ENCODE peak calls at places on chromosome 2, in four cellular contexts. N, M, I and X are unnamed samples.

GRCh38 chr2:20635698-20636584 is 15.0 kb downstream of the HS1BP3 start:
- DNase-seq in N (peak), I (peak), M (peak), X (peak)

GRCh38 chr2:2837768-2838547 is 506.9 kb upstream of the MYT1L start:
- DNase-seq in I (peak), N (no peak), M (no peak), X (no peak)

GRCh38 chr2:102304711-102305591 is 6.4 kb upstream of the IL1RL1 start:
- DNase-seq in M (no peak), I (no peak), N (no peak), X (no peak)

GRCh38 chr2:75311993-75312392 is 112.7 kb upstream of the TACR1 start:
- DNase-seq in M (peak), N (no peak), I (peak), X (peak)

GRCh38 chr2:240595381-240596079 is 9.0 kb downstream of the CAPN10 start:
- DNase-seq in N (no peak), M (peak), I (peak), X (peak)

GRCh38 chr2:105784577-105784976 is 39.9 kb downstream of the NCK2 start:
- DNase-seq in I (no peak), M (no peak), N (no peak), X (no peak)

GRCh38 chr2:30026091-30027055 is 105.0 kb upstream of the ALK start:
- DNase-seq in M (peak), N (peak), I (peak), X (peak)

GRCh38 chr2:71878626-71879508 is 268.8 kb downstream of the CYP26B1 start:
- DNase-seq in N (no peak), M (no peak), I (no peak), X (no peak)

GRCh38 chr2:36352711-36353110 is 2.9 kb upstream of the CRIM1 start:
- DNase-seq in M (no peak), I (peak), N (peak), X (no peak)

GRCh38 chr2:98464772-98465310 is 20.2 kb downstream of the INPP4A start:
- DNase-seq in N (no peak), M (no peak), I (peak), X (no peak)

GRCh38 chr2:119846021-119846420 is 86.3 kb downstream of the PTPN4 start:
- DNase-seq in M (no peak), I (no peak), N (no peak), X (no peak)

GRCh38 chr2:3725458-3726250 is 22.3 kb downstream of the DCDC2C start:
- DNase-seq in M (no peak), N (no peak), I (no peak), X (no peak)

GRCh38 chr2:27489118-27489497 is 435 bp downstream of the IFT172 start:
- DNase-seq in M (no peak), I (peak), N (peak), X (no peak)

GRCh38 chr2:120823551-120823950 is 87.9 kb downstream of the GLI2 start:
- DNase-seq in M (no peak), N (no peak), I (no peak), X (no peak)

GRCh38 chr2:46845542-46846453 is 69.8 kb downstream of the MCFD2 start:
- DNase-seq in M (no peak), N (no peak), I (no peak), X (no peak)

GRCh38 chr2:45962522-45962921 is 311.0 kb downstream of the PRKCE start:
- DNase-seq in I (no peak), N (peak), M (no peak), X (no peak)

GRCh38 chr2:85231242-85231805 is 96.5 kb downstream of the TGOLN2 start:
- DNase-seq in N (no peak), M (no peak), I (peak), X (peak)

GRCh38 chr2:239609583-239610310 is 208.9 kb upstream of the HDAC4 start:
- DNase-seq in M (no peak), N (no peak), I (no peak), X (peak)

GRCh38 chr2:101330253-101330921 is 21.9 kb upstream of the RNF149 start:
- DNase-seq in N (no peak), M (no peak), I (peak), X (peak)

GRCh38 chr2:105517814-105518705 is 119.2 kb upstream of the FHL2 start:
- DNase-seq in I (no peak), M (no peak), N (no peak), X (no peak)

GRCh38 chr2:231228974-231229373 is 30.5 kb downstream of the ARMC9 start:
- DNase-seq in I (peak), M (no peak), N (no peak), X (no peak)

GRCh38 chr2:44335806-44336538 is 25.3 kb downstream of the PREPL start:
- DNase-seq in M (no peak), I (no peak), N (peak), X (no peak)

GRCh38 chr2:48092846-48093498 is 186.7 kb upstream of the FBXO11 start:
- DNase-seq in M (no peak), N (peak), I (no peak), X (no peak)

GRCh38 chr2:18671363-18671762 is 82.0 kb upstream of the NT5C1B start:
- DNase-seq in I (no peak), M (no peak), N (no peak), X (no peak)

GRCh38 chr2:54672587-54673456 is 50.6 kb upstream of the EML6 start:
- DNase-seq in M (peak), I (no peak), N (no peak), X (no peak)

GRCh38 chr2:1871171-1871570 is 126.9 kb upstream of the PXDN start:
- DNase-seq in M (no peak), I (no peak), N (no peak), X (no peak)

GRCh38 chr2:229343661-229344060 is 72.6 kb upstream of the PID1 start:
- DNase-seq in N (no peak), I (no peak), M (no peak), X (no peak)

GRCh38 chr2:148546270-148546669 is 98.3 kb upstream of the EPC2 start:
- DNase-seq in I (no peak), M (no peak), N (no peak), X (no peak)

GRCh38 chr2:145184741-145185671 is 665.1 kb upstream of the ZEB2 start:
- DNase-seq in N (peak), I (no peak), M (no peak), X (no peak)

GRCh38 chr2:172423120-172423519 is 4.3 kb upstream of the ITGA6 start:
- DNase-seq in M (no peak), I (no peak), N (no peak), X (no peak)

GRCh38 chr2:172415759-172416158 is 11.6 kb upstream of the ITGA6 start:
- DNase-seq in N (no peak), I (no peak), M (no peak), X (no peak)

GRCh38 chr2:172425336-172425735 is 2.0 kb upstream of the ITGA6 start:
- DNase-seq in M (no peak), N (no peak), I (no peak), X (no peak)

GRCh38 chr2:172416447-172417058 is 10.8 kb upstream of the ITGA6 start:
- DNase-seq in I (no peak), N (no peak), M (no peak), X (no peak)

GRCh38 chr2:172420096-172420671 is 7.2 kb upstream of the ITGA6 start:
- DNase-seq in M (no peak), N (no peak), I (no peak), X (no peak)
- H3K9ac ChIP-seq in M (no peak), N (no peak), I (no peak), X (no peak)

GRCh38 chr2:96427169-96427568 is 78.0 kb downstream of the NEURL3 start:
- DNase-seq in I (no peak), N (no peak), M (no peak), X (no peak)
- H3K56ac ChIP-seq in I (no peak), N (no peak), M (no peak), X (no peak)

GRCh38 chr2:237689569-237690131 is 62.3 kb downstream of the LRRFIP1 start:
- DNase-seq in M (no peak), I (no peak), N (no peak), X (no peak)
- H4K8ac ChIP-seq in M (no peak), I (no peak), N (no peak), X (no peak)

DNA sequence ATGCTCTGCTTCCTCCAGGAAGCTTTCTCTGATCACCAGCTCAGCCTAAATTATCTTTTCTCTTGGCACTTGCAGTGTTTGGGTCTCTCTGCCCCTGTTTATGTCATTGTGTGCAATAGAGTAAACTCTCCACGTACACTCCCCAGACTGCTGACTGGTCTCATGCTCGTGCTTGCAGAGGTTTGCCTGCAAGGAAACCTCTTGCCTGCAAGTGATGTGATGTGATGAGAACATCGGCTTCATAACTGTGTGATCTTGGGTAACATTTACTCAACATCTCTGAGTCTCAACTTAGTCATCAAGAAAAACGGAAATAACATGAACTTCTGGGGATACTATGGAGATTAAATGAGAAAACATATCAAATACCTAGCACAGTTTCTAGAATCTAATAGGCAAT is 92.3 kb downstream of the BIN1 start:
- DNase-seq in M (no peak), I (no peak), N (peak), X (no peak)
- H3K9ac ChIP-seq in M (no peak), I (no peak), N (no peak), X (no peak)

GRCh38 chr2:127155901-127156300 is 48.9 kb upstream of the BIN1 start:
- DNase-seq in I (no peak), N (peak), M (no peak), X (no peak)

GRCh38 chr2:127154985-127155650 is 48.2 kb upstream of the BIN1 start:
- DNase-seq in N (peak), M (no peak), I (no peak), X (no peak)

GRCh38 chr2:127153691-127154158 is 46.8 kb upstream of the BIN1 start:
- DNase-seq in N (peak), I (peak), M (no peak), X (no peak)

GRCh38 chr2:127157114-127157513 is 50.2 kb upstream of the BIN1 start:
- DNase-seq in I (no peak), M (no peak), N (no peak), X (no peak)

DNA sequence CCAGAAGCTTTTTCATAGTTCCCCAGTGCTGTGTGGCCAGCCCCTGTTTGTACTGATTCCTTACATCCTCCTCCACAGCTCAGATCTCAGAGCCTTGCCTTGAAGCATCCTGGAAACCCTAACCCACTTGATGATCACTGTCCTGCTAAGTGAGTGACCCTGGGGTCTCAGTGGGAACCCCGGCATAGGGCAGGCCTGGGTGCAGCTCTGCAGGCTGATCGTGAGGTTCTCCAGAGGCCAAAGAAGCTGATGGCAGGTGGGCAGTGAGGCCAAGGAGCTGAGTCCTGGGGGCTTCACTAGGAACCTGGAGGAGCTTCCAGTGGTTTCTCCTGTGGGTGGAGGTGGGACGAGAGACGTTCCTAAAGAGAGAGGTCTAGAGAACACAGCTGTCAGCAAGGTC is 47.4 kb upstream of the BIN1 start:
- DNase-seq in M (no peak), I (no peak), N (no peak), X (no peak)
- H3K56ac ChIP-seq in M (no peak), I (no peak), N (no peak), X (no peak)

GRCh38 chr2:65658253-65658652 is 225.9 kb upstream of the SPRED2 start:
- DNase-seq in I (no peak), N (no peak), M (no peak), X (no peak)
- H4K8ac ChIP-seq in I (no peak), N (no peak), M (no peak), X (no peak)

GRCh38 chr2:66571873-66572272 is 136.9 kb downstream of the MEIS1 start:
- DNase-seq in N (peak), M (no peak), I (peak), X (no peak)

GRCh38 chr2:66569321-66569851 is 134.5 kb downstream of the MEIS1 start:
- DNase-seq in M (no peak), I (peak), N (peak), X (no peak)

GRCh38 chr2:66568650-66569300 is 133.8 kb downstream of the MEIS1 start:
- DNase-seq in N (no peak), I (no peak), M (no peak), X (no peak)

GRCh38 chr2:66569974-66570373 is 135.0 kb downstream of the MEIS1 start:
- DNase-seq in N (no peak), I (peak), M (no peak), X (no peak)

GRCh38 chr2:66570471-66570870 is 135.5 kb downstream of the MEIS1 start:
- DNase-seq in I (no peak), N (no peak), M (no peak), X (no peak)
- H3K9ac ChIP-seq in I (no peak), N (no peak), M (no peak), X (no peak)

GRCh38 chr2:11100976-11101375 is 54.3 kb upstream of the SLC66A3 start:
- DNase-seq in M (no peak), N (no peak), I (no peak), X (no peak)
- H3K56ac ChIP-seq in M (no peak), N (no peak), I (no peak), X (no peak)

DNA sequence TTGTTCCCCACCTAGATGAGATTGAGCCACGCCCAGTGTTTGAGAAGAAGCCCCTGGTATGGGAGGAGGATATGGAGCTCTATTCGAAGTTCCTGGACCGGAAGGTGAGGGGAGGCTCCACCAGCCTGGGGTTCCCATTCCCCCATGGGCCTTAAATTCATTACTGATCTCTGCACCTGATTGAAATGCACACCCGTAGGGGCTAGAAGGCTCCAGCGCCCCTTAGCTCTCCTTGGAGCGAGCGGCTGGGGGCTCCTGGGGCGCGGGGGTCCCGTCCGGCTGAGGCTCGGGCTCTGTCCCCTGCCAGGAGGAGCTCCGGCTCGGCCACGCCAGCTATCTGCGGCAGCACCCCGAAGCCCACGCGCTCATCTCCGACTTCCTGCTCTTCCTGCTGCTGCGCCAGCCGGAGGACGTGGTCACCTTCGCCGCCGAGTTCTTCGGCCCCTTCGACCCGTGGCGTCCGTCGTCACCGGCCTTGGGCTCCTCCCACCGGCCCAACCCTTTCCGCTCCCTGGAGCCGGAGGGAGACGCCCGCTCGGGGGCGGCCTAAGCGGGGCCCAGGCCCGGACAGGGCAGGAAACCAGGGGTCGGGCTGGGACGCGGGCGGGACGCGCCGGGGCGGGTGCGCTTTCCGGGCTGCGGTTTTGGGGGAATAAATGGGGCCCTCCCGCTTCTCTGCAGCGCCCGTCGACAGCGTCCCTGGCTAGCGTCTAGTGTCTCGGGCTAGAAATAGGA is 10.9 kb downstream of the CATIP start:
- DNase-seq in I (peak), N (peak), M (peak), X (peak)
- H4K8ac ChIP-seq in I (peak), N (peak), M (peak), X (no peak)